ENCODE peak calls at places on chromosomes 1 and 21, in ten cellular contexts. V, O, C, P, Q, U, Y, E, M and N are unnamed samples.
A peak's percentile ranks its signal among the peaks of the same experiment; 100 is the strongest.

GRCh38 chr1:77888429-77889239 is at the start of gene NEXN:
- DNase-seq in Q (peak; percentile 93), U (peak; percentile 90), C (no peak), V (no peak), Y (peak; percentile 1), O (peak; percentile 27), P (peak; percentile 83), M (peak; percentile 52), E (peak; percentile 51), N (peak; percentile 79)

GRCh38 chr1:234260578-234260977 is 112.7 kb upstream of the COA6 start:
- DNase-seq in Q (no peak), V (no peak), Y (no peak), O (no peak), C (peak; percentile 23), U (no peak), P (no peak), M (no peak), E (no peak), N (no peak)

GRCh38 chr1:89550995-89551394 is 26.4 kb downstream of the LRRC8B start:
- DNase-seq in M (no peak), Q (no peak), C (no peak), U (no peak), P (no peak), Y (no peak), E (no peak), O (no peak), V (no peak), N (no peak)

GRCh38 chr1:182685186-182685585 is 799 bp upstream of the RGS8 start:
- DNase-seq in Y (no peak), O (no peak), C (no peak), V (no peak), P (no peak), Q (no peak), M (no peak), U (no peak), E (no peak), N (no peak)

GRCh38 chr1:93489756-93490155 is 41.8 kb downstream of the FNBP1L start:
- DNase-seq in V (no peak), M (no peak), P (no peak), U (no peak), Y (no peak), Q (no peak), E (peak; percentile 6), O (no peak), C (no peak), N (no peak)

GRCh38 chr1:179779645-179780272 is 36.7 kb downstream of the FAM163A start:
- DNase-seq in P (peak; percentile 54), Y (no peak), Q (no peak), U (no peak), O (no peak), M (no peak), E (no peak), V (no peak), C (no peak), N (no peak)

GRCh38 chr1:6923955-6924890 is 139.0 kb downstream of the CAMTA1 start:
- DNase-seq in P (no peak), Y (no peak), V (no peak), C (no peak), E (peak; percentile 43), M (no peak), Q (no peak), U (no peak), O (no peak), N (no peak)

GRCh38 chr1:66365628-66366027 is 168.3 kb upstream of the SGIP1 start:
- DNase-seq in V (no peak), P (no peak), M (no peak), O (no peak), Y (no peak), U (no peak), C (no peak), E (no peak), Q (no peak), N (no peak)

GRCh38 chr21:43916691-43917514 is 51.9 kb downstream of the AGPAT3 start:
- DNase-seq in M (no peak), V (peak; percentile 51), Y (no peak), U (no peak), C (no peak), P (no peak), O (no peak), Q (peak; percentile 72), E (peak; percentile 23), N (peak; percentile 37)

GRCh38 chr1:203534526-203534925 is 40.6 kb downstream of the OPTC start:
- DNase-seq in Q (no peak), Y (no peak), U (peak; percentile 38), O (peak; percentile 58), E (no peak), V (no peak), P (peak; percentile 66), M (no peak), C (peak; percentile 74), N (peak; percentile 75)

GRCh38 chr1:30403061-30403645 is 320.2 kb downstream of the MATN1 start:
- DNase-seq in Y (no peak), C (no peak), P (no peak), O (no peak), E (no peak), U (no peak), V (no peak), Q (no peak), M (no peak), N (no peak)

GRCh38 chr1:180168786-180169640 is 14.3 kb downstream of the QSOX1 start:
- DNase-seq in Y (peak; percentile 26), M (peak; percentile 24), Q (no peak), U (no peak), E (peak; percentile 26), P (peak; percentile 88), C (no peak), V (no peak), O (no peak), N (no peak)

GRCh38 chr1:29802181-29803068 is 566.1 kb downstream of the PTPRU start:
- DNase-seq in O (no peak), U (no peak), Y (no peak), V (no peak), E (no peak), Q (peak; percentile 10), M (no peak), C (no peak), P (no peak), N (no peak)

GRCh38 chr21:32455548-32455947 is 43.0 kb downstream of the EVA1C start:
- DNase-seq in Y (no peak), M (no peak), E (no peak), V (no peak), Q (no peak), O (no peak), U (no peak), P (no peak), C (no peak), N (no peak)

GRCh38 chr1:168728452-168729404 is at the start of gene DPT:
- DNase-seq in P (no peak), U (peak; percentile 61), C (no peak), E (no peak), Q (no peak), M (no peak), V (no peak), O (peak; percentile 90), Y (no peak), N (no peak)

GRCh38 chr1:86640161-86640560 is 64.2 kb upstream of the SH3GLB1 start:
- DNase-seq in M (no peak), V (no peak), O (no peak), P (no peak), Y (no peak), C (no peak), E (no peak), Q (no peak), U (no peak), N (no peak)

GRCh38 chr1:181676269-181676668 is 193.0 kb downstream of the CACNA1E start:
- DNase-seq in E (peak; percentile 44), Q (no peak), U (no peak), M (no peak), V (no peak), C (no peak), Y (peak; percentile 30), O (no peak), P (no peak), N (no peak)

GRCh38 chr1:6982860-6983259 is 197.6 kb downstream of the CAMTA1 start:
- DNase-seq in O (no peak), Q (no peak), E (no peak), U (no peak), P (no peak), Y (no peak), V (no peak), M (no peak), C (no peak), N (no peak)

GRCh38 chr1:175373786-175374623 is 181.4 kb upstream of the KIAA0040 start:
- DNase-seq in P (peak; percentile 54), Y (peak; percentile 19), M (no peak), U (no peak), V (no peak), E (peak; percentile 48), O (no peak), C (no peak), Q (peak; percentile 68), N (no peak)

GRCh38 chr21:33362044-33362555 is 37.3 kb downstream of the IFNAR1 start:
- DNase-seq in P (peak; percentile 28), O (no peak), M (no peak), Q (no peak), Y (no peak), U (no peak), V (peak; percentile 61), C (no peak), E (peak; percentile 54), N (no peak)

GRCh38 chr1:229027622-229028182 is 243.2 kb upstream of the RAB4A start:
- DNase-seq in P (no peak), O (no peak), U (no peak), M (no peak), Y (no peak), Q (no peak), V (no peak), C (no peak), E (no peak), N (no peak)

GRCh38 chr1:17999884-18000283 is 107.7 kb upstream of the IGSF21 start:
- DNase-seq in C (no peak), Y (no peak), O (no peak), M (no peak), V (no peak), E (no peak), U (no peak), P (no peak), Q (no peak), N (no peak)

GRCh38 chr1:167052389-167052788 is 37.8 kb downstream of the GPA33 start:
- DNase-seq in U (no peak), V (no peak), C (no peak), M (no peak), Y (no peak), E (no peak), Q (no peak), P (no peak), O (no peak), N (no peak)

GRCh38 chr1:29712801-29713200 is 476.5 kb downstream of the PTPRU start:
- DNase-seq in O (no peak), M (no peak), C (no peak), Y (no peak), P (no peak), U (no peak), V (no peak), Q (no peak), E (no peak), N (no peak)

GRCh38 chr1:58392083-58392482 is 154.4 kb downstream of the OMA1 start:
- DNase-seq in O (no peak), C (no peak), U (no peak), E (no peak), V (no peak), Y (no peak), Q (no peak), M (no peak), P (no peak), N (no peak)

GRCh38 chr21:41926068-41926806 is 27.6 kb downstream of the C2CD2 start:
- DNase-seq in Q (no peak), V (peak; percentile 9), P (peak; percentile 40), M (no peak), O (no peak), E (no peak), U (no peak), C (no peak), Y (no peak), N (no peak)

GRCh38 chr1:234495231-234495990 is 16.4 kb upstream of the TARBP1 start:
- DNase-seq in M (no peak), V (no peak), Q (no peak), Y (no peak), U (no peak), C (peak; percentile 93), O (no peak), E (peak; percentile 40), P (no peak), N (no peak)

GRCh38 chr1:27872059-27872801 is at the start of gene THEMIS2:
- DNase-seq in M (no peak), Q (peak; percentile 92), O (no peak), P (peak; percentile 60), E (no peak), V (peak; percentile 66), C (no peak), Y (no peak), U (peak; percentile 75), N (peak; percentile 60)